ENCODE peak calls at places on chromosomes 11 and 22, in seven cellular contexts. X is stimulated activated CD8-positive, alpha-beta memory T cell treated with anti-CD3 and anti-CD28 coated beads, Interleukin-4, amount 100 ng/mL, for 4 hours; D is GM06990; C is activated CD8-positive, alpha-beta memory T cell treated with anti-CD3 and anti-CD28 coated beads, Interleukin-2, amount 50 U/mL, for 48 hours; Q is activated naive CD8-positive, alpha-beta T cell treated with anti-CD3 and anti-CD28 coated beads, Interleukin-2, amount 50 U/mL, for 16 hours; G is stimulated activated CD4-positive, alpha-beta T cell treated with anti-CD3 and anti-CD28 coated beads, Interleukin-1b, Interleukin-23, amount 100 ng/mL, for 24 hours; R is EL. Z is an unnamed sample.

GRCh38 chr11:47161134-47161854 is 15.4 kb downstream of the ARFGAP2 start:
- DNase-seq in X (no peak), D (peak; percentile 59), C (peak; percentile 79), Q (peak; percentile 31), G (peak; percentile 44), R (peak; percentile 70), Z (no peak)

GRCh38 chr22:31436132-31436531 is 36.7 kb downstream of the DRG1 start:
- DNase-seq in X (no peak), D (no peak), C (no peak), Q (no peak), G (no peak), R (no peak), Z (no peak)

GRCh38 chr22:31926969-31927368 is 17.4 kb upstream of the YWHAH start:
- DNase-seq in X (no peak), D (no peak), C (no peak), Q (no peak), G (no peak), R (no peak), Z (no peak)

GRCh38 chr11:80587906-80588305 is 1147.1 kb upstream of the TENM4 start:
- DNase-seq in X (no peak), D (no peak), C (no peak), Q (no peak), G (no peak), R (no peak), Z (no peak)

GRCh38 chr22:30205281-30206115 is 41.1 kb downstream of the LIF start:
- DNase-seq in X (no peak), D (no peak), C (no peak), Q (no peak), G (no peak), R (peak; percentile 98), Z (peak; percentile 87)

GRCh38 chr22:37818397-37819099 is 4.6 kb upstream of the GALR3 start:
- DNase-seq in X (peak; percentile 23), D (peak; percentile 68), C (peak; percentile 83), Q (peak; percentile 27), G (peak; percentile 49), R (peak; percentile 63), Z (no peak)

GRCh38 chr11:96014234-96014633 is 90.3 kb upstream of the MTMR2 start:
- DNase-seq in X (no peak), D (no peak), C (no peak), Q (no peak), G (peak; percentile 21), R (peak; percentile 50), Z (no peak)

GRCh38 chr22:36029406-36029755 is 757 bp upstream of the RBFOX2 start:
- DNase-seq in X (no peak), D (no peak), C (no peak), Q (no peak), G (no peak), R (no peak), Z (no peak)

GRCh38 chr22:29751139-29751538 is 15.7 kb downstream of the ZMAT5 start:
- DNase-seq in X (no peak), D (no peak), C (no peak), Q (no peak), G (no peak), R (no peak), Z (no peak)

GRCh38 chr22:31613286-31613903 is 48.6 kb downstream of the PISD start:
- DNase-seq in X (no peak), D (no peak), C (no peak), Q (no peak), G (no peak), R (no peak), Z (no peak)

GRCh38 chr11:65502274-65502851 is 3.5 kb downstream of the MALAT1 start:
- DNase-seq in X (no peak), D (no peak), C (no peak), Q (no peak), G (no peak), R (peak; percentile 46), Z (no peak)

GRCh38 chr22:39055658-39056057 is 15.0 kb downstream of the APOBEC3F start:
- DNase-seq in X (no peak), D (no peak), C (no peak), Q (no peak), G (no peak), R (no peak), Z (no peak)

GRCh38 chr22:30170126-30170525 is 76.4 kb downstream of the LIF start:
- DNase-seq in X (no peak), D (no peak), C (no peak), Q (no peak), G (no peak), R (no peak), Z (no peak)

GRCh38 chr22:32444068-32444467 is 20.2 kb downstream of the BPIFC start:
- DNase-seq in X (no peak), D (no peak), C (no peak), Q (no peak), G (no peak), R (no peak), Z (no peak)

GRCh38 chr11:76510060-76511047 is 65.5 kb downstream of the EMSY start:
- DNase-seq in X (no peak), D (no peak), C (no peak), Q (no peak), G (no peak), R (peak; percentile 59), Z (no peak)

GRCh38 chr11:78289547-78290292 is 101.0 kb downstream of the USP35 start:
- DNase-seq in X (no peak), D (no peak), C (no peak), Q (no peak), G (no peak), R (no peak), Z (no peak)

GRCh38 chr22:24554316-24555159 is at the start of gene GUCD1:
- DNase-seq in X (no peak), D (peak; percentile 46), C (peak; percentile 69), Q (no peak), G (peak; percentile 7), R (peak; percentile 50), Z (no peak)

GRCh38 chr11:48169706-48170105 is 46.9 kb upstream of the OR4B1 start:
- DNase-seq in X (no peak), D (no peak), C (no peak), Q (no peak), G (no peak), R (no peak), Z (no peak)

GRCh38 chr22:42500164-42500835 is 19.3 kb downstream of the RRP7A start:
- DNase-seq in X (peak; percentile 60), D (peak; percentile 89), C (peak; percentile 92), Q (peak; percentile 57), G (peak; percentile 69), R (peak; percentile 56), Z (no peak)

GRCh38 chr11:69470793-69471192 is 10.7 kb upstream of the LINC01488 start:
- DNase-seq in X (no peak), D (no peak), C (no peak), Q (no peak), G (no peak), R (no peak), Z (no peak)

GRCh38 chr22:39428597-39429071 is 28.2 kb upstream of the MGAT3 start:
- DNase-seq in X (no peak), D (no peak), C (no peak), Q (no peak), G (no peak), R (peak; percentile 30), Z (peak; percentile 94)

GRCh38 chr22:49099496-49100124 is 728.1 kb downstream of the BRD1 start:
- DNase-seq in X (no peak), D (no peak), C (no peak), Q (no peak), G (no peak), R (no peak), Z (no peak)

GRCh38 chr11:60764879-60765278 is 8.2 kb downstream of the MS4A15 start:
- DNase-seq in X (no peak), D (peak; percentile 56), C (no peak), Q (no peak), G (no peak), R (no peak), Z (no peak)

GRCh38 chr11:126359431-126360048 is 4.1 kb downstream of the ST3GAL4 start:
- DNase-seq in X (no peak), D (no peak), C (no peak), Q (no peak), G (no peak), R (peak; percentile 47), Z (peak; percentile 50)

GRCh38 chr11:8604078-8604723 is 10.2 kb upstream of the STK33 start:
- DNase-seq in X (no peak), D (peak; percentile 44), C (peak; percentile 72), Q (no peak), G (peak; percentile 16), R (peak; percentile 100), Z (peak; percentile 83)

GRCh38 chr11:73185680-73186293 is 32.3 kb upstream of the P2RY2 start:
- DNase-seq in X (no peak), D (no peak), C (peak; percentile 54), Q (no peak), G (no peak), R (peak; percentile 97), Z (no peak)

GRCh38 chr11:19537803-19538453 is 174.7 kb upstream of the NAV2 start:
- DNase-seq in X (no peak), D (no peak), C (no peak), Q (no peak), G (no peak), R (no peak), Z (no peak)

GRCh38 chr11:120710354-120711187 is 199.0 kb downstream of the GRIK4 start:
- DNase-seq in X (no peak), D (no peak), C (no peak), Q (no peak), G (no peak), R (peak; percentile 94), Z (peak; percentile 92)

GRCh38 chr11:96196074-96196787 is 146.8 kb downstream of the MAML2 start:
- DNase-seq in X (no peak), D (no peak), C (no peak), Q (no peak), G (no peak), R (no peak), Z (no peak)

GRCh38 chr11:16278986-16279385 is 77.4 kb downstream of the SOX6 start:
- DNase-seq in X (no peak), D (no peak), C (no peak), Q (no peak), G (no peak), R (no peak), Z (no peak)

GRCh38 chr11:27443746-27444465 is 28.7 kb downstream of the LGR4 start:
- DNase-seq in X (no peak), D (no peak), C (no peak), Q (no peak), G (no peak), R (no peak), Z (no peak)

GRCh38 chr11:66081505-66081904 is 11.4 kb downstream of the PACS1 start:
- DNase-seq in X (no peak), D (peak; percentile 68), C (peak; percentile 64), Q (no peak), G (peak; percentile 51), R (peak; percentile 27), Z (no peak)

GRCh38 chr22:22060200-22061084 is 77.9 kb upstream of the TOP3B start:
- DNase-seq in X (no peak), D (peak; percentile 77), C (peak; percentile 91), Q (no peak), G (peak; percentile 57), R (peak; percentile 29), Z (no peak)

GRCh38 chr22:36760716-36761115 is 15.2 kb downstream of the IFT27 start:
- DNase-seq in X (no peak), D (no peak), C (no peak), Q (no peak), G (no peak), R (no peak), Z (no peak)

GRCh38 chr11:73854680-73855079 is 22.0 kb downstream of the COA4 start:
- DNase-seq in X (no peak), D (no peak), C (no peak), Q (no peak), G (no peak), R (no peak), Z (no peak)

GRCh38 chr11:44596541-44597276 is 31.2 kb downstream of the CD82 start:
- DNase-seq in X (no peak), D (peak; percentile 81), C (peak; percentile 73), Q (no peak), G (peak; percentile 69), R (no peak), Z (no peak)

Z was measured in brain pericyte.